ENCODE peak calls at places on chromosomes 12 and 14, in five cellular contexts. R is astrocyte, V is ascending aorta, W is retinal pigment epithelial cell, P is PC-3. O is an unnamed sample.

GRCh38 chr12:121800694-121801600 is 2.9 kb upstream of the SETD1B start:
- DNase-seq in R (peak), V (peak), W (no peak), P (peak), O (peak)

GRCh38 chr14:23121401-23121800 is 2.3 kb upstream of the CEBPE start:
- DNase-seq in R (peak), V (peak), W (peak), P (peak), O (peak)

GRCh38 chr14:76152333-76152681 is 585 bp downstream of the GPATCH2L start:
- DNase-seq in R (peak), V (peak), W (peak), P (peak), O (peak)

GRCh38 chr12:43812926-43813325 is 6.8 kb upstream of the TWF1 start:
- DNase-seq in R (no peak), V (no peak), W (no peak), P (peak), O (no peak)

GRCh38 chr12:12138203-12139154 is 67.7 kb downstream of the BCL2L14 start:
- DNase-seq in R (no peak), V (no peak), W (no peak), P (no peak), O (no peak)

GRCh38 chr14:100476012-100476822 is 111.0 kb downstream of the BEGAIN start:
- DNase-seq in R (peak), V (no peak), W (peak), P (peak), O (peak)

GRCh38 chr14:65783576-65783975 is 371.0 kb downstream of the FUT8 start:
- DNase-seq in R (peak), V (no peak), W (no peak), P (peak), O (no peak)

GRCh38 chr14:102899516-102899900 is 23.0 kb upstream of the AMN start:
- DNase-seq in R (no peak), V (no peak), W (no peak), P (no peak), O (no peak)

GRCh38 chr12:46221255-46222128 is 47.4 kb downstream of the SLC38A1 start:
- DNase-seq in R (peak), V (no peak), W (peak), P (peak), O (peak)

GRCh38 chr12:95505039-95505438 is 31.1 kb downstream of the METAP2 start:
- DNase-seq in R (no peak), V (no peak), W (no peak), P (no peak), O (no peak)

GRCh38 chr14:87255046-87255445 is 737.9 kb downstream of the GALC start:
- DNase-seq in R (no peak), V (no peak), W (no peak), P (no peak), O (no peak)

GRCh38 chr12:64063121-64063520 is 159.0 kb downstream of the KICS2 start:
- DNase-seq in R (no peak), V (no peak), W (no peak), P (no peak), O (no peak)

GRCh38 chr12:102694913-102695312 is 214.6 kb upstream of the IGF1 start:
- DNase-seq in R (no peak), V (no peak), W (no peak), P (no peak), O (no peak)

GRCh38 chr14:94011795-94012194 is 14.3 kb upstream of the OTUB2 start:
- DNase-seq in R (peak), V (no peak), W (no peak), P (no peak), O (no peak)

GRCh38 chr14:68349900-68350323 is 443.0 kb downstream of the ZFP36L1 start:
- DNase-seq in R (no peak), V (no peak), W (no peak), P (no peak), O (peak)

GRCh38 chr12:62983594-62983993 is 48.6 kb upstream of the PPM1H start:
- DNase-seq in R (no peak), V (no peak), W (no peak), P (peak), O (no peak)

GRCh38 chr12:85076688-85077430 is 40.7 kb downstream of the LRRIQ1 start:
- DNase-seq in R (peak), V (no peak), W (peak), P (peak), O (peak)

GRCh38 chr12:98635657-98636323 is 8.8 kb downstream of the IKBIP start:
- DNase-seq in R (peak), V (no peak), W (peak), P (peak), O (peak)

GRCh38 chr12:124508323-124509096 is 58.9 kb downstream of the NCOR2 start:
- DNase-seq in R (peak), V (no peak), W (no peak), P (no peak), O (peak)

GRCh38 chr14:105442125-105442524 is 22.5 kb downstream of the MTA1 start:
- DNase-seq in R (no peak), V (no peak), W (no peak), P (no peak), O (no peak)

GRCh38 chr12:25725874-25726273 is 172.8 kb upstream of the LMNTD1 start:
- DNase-seq in R (peak), V (no peak), W (no peak), P (no peak), O (peak)

GRCh38 chr12:132507656-132508055 is 17.7 kb downstream of the FBRSL1 start:
- DNase-seq in R (no peak), V (no peak), W (no peak), P (no peak), O (no peak)

GRCh38 chr12:75553865-75554555 is 42.6 kb upstream of the KRR1 start:
- DNase-seq in R (peak), V (no peak), W (no peak), P (no peak), O (no peak)

GRCh38 chr12:12505544-12506501 is 56.8 kb downstream of the DUSP16 start:
- DNase-seq in R (peak), V (no peak), W (no peak), P (no peak), O (peak)

GRCh38 chr12:96520767-96521166 is 31.4 kb downstream of the CFAP54 start:
- DNase-seq in R (no peak), V (no peak), W (peak), P (peak), O (peak)
- TF ChIP-seq CTCF in R (no peak), V (no peak), W (no peak), P (no peak), O (no peak)

GRCh38 chr14:95242870-95243269 is 76.8 kb downstream of the CLMN start:
- DNase-seq in R (no peak), V (no peak), W (no peak), P (no peak), O (no peak)
- H3K4me3 ChIP-seq in R (no peak), V (no peak), W (no peak), P (no peak), O (no peak)

DNA sequence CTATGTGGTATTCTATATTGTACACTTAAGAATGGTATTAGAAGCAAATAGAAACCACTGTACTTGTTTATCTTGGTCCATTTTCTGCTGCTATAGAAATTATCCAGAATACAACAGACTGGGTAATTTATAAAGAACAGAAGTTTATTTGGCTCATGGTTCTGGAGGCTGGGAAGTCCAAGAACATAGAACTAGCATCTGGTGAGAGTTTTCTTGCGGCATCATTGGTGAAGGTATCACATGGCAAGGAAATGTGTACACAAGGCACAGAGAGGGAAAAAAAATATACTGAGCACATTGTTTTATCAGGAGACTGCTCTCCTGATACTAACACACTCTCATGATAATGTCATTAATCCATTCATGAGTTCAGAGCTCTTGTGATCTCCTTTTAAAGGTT is 130.3 kb upstream of the STXBP6 start:
- DNase-seq in R (no peak), V (no peak), W (no peak), P (no peak), O (no peak)
- TF ChIP-seq CTCF in R (no peak), V (no peak), W (no peak), P (no peak), O (no peak)

DNA sequence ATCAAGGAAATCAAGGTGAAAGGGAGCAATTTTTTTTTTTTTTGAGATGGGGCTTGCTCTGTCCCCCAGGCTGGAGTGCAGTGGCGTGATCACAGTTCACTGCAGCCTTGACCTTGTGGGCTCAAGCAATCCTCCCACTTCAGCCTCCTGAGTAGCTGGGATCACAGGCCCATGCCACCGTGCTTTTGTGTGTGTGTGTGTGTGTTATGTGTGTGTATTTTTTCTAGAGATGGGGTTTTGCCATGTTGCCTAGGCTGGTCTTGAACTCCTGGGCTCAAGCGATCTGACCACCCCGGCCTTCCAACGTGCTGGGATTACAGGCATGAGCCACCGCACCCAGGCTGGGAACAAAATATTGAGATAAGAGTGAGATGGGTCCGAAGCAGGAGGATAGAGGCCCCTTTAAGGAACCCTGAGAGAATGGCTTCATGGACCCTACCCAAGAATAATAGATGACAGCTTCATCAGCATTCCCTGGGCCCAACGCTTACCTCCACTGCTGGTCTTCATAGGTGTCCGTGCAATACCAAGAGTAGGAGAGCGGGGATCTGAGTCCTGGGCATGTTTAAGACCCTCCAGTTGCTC is 1.0 kb downstream of the CDCA3 start:
- DNase-seq in R (no peak), V (no peak), W (no peak), P (no peak), O (no peak)
- H3K4me3 ChIP-seq in R (peak), V (no peak), W (peak), P (peak), O (peak)

GRCh38 chr12:53441040-53441833 is at the start of gene PRR13:
- DNase-seq in R (peak), V (peak), W (peak), P (peak), O (peak)
- TF ChIP-seq CTCF in R (no peak), V (no peak), W (no peak), P (no peak), O (no peak)

DNA sequence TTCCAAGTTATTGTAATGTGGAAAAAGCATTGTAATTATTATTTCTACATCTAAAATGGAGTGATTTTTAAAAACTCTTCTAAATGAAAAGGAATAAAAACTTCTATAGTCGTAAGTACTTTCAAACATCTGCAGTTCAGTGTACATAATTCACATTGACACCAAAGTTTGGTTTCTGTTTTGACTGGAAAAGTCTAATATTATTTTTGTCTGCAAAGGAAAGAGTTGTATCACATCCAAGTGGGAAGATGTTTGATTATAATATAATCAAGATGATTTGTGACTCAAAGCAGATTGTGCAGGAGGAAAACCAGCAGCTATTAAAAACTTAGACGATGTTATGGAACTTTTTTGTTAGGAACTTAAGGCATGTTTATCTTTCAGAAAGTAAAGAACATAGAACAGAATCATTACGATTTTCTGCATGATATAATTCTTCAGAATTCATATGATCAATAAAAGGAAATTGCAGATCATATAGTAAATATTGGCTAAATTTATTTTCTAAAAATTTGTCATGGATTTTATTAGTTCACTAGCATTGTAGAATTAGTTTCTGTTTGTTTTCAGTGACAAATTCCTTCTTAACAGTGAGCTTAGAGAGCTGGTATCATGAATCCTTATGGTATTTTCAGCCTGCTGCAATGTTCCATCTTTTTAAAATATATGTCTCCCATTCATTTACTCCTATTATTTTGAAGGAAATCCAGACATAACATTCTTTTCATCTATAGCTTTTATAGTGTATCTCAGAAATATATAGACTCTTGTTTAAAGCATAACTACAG is 145.8 kb downstream of the MIPOL1 start:
- DNase-seq in R (peak), V (no peak), W (no peak), P (no peak), O (no peak)
- H3K4me3 ChIP-seq in R (no peak), V (no peak), W (no peak), P (no peak), O (no peak)

DNA sequence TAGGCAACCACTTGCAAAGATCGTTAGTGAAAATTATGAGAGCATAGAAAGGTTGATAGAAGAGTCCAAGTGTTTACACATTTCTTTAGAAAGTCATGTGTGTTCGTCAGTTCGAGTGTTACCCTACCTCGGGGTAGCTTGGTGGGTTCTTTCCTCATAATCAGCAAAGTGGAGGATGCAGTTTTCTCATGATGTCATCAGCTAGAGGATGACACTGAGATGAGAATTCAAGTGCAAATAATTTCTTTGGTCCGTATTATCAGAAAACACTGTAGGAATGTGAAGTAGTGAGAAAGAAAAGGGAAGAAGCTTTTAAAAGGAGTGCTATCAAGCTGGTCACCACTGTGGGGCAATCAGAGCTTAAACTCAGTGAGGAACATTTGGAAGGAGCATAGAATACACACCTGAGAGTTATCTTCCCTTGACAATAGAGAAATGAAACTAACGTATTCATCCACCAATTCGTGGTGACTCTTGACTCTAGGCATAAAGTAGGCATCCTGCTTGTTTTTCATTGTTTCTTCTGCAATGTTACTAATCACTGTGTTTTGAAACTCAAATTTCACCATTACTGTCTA is 1340.9 kb upstream of the TMEM132C start:
- DNase-seq in R (no peak), V (no peak), W (no peak), P (peak), O (no peak)
- TF ChIP-seq CTCF in R (no peak), V (no peak), W (no peak), P (peak), O (no peak)

GRCh38 chr14:101558739-101559240 is 2.5 kb upstream of the DIO3 start:
- DNase-seq in R (no peak), V (no peak), W (no peak), P (no peak), O (no peak)
- H3K4me3 ChIP-seq in R (no peak), V (no peak), W (no peak), P (peak), O (no peak)

DNA sequence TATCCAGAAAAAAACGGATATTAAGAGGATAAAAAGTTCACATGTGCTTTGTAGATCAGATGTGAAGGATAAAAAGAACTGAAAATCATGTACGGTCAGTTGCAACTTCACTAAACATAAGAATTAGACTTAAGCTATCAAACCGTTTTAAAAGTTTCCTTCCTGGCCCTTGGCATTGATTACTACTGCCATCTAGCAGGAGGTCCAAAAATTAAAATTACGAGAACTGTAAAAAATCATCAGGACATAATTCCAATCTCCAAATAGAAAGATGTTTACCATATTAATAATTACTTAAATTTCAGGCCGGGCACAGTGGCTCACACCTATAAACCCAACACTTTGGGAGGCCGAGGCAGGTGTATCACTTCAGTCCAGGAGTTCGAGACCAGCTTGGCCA is 7.9 kb downstream of the WDR89 start:
- DNase-seq in R (no peak), V (no peak), W (no peak), P (peak), O (no peak)
- TF ChIP-seq CTCF in R (no peak), V (no peak), W (peak), P (peak), O (peak)